ENCODE peak calls at places on chromosomes 12 and 14, in four cellular contexts. P is CD8-positive, alpha-beta T cell; E is A549; W is heart right ventricle. H is an unnamed sample.

GRCh38 chr12:131074221-131075083 is 120.7 kb downstream of the ADGRD1 start:
- DNase-seq in P (no peak), E (no peak), W (peak), H (no peak)

GRCh38 chr14:73250781-73251500 is 13.6 kb downstream of the PAPLN start:
- DNase-seq in P (no peak), E (no peak), W (no peak), H (no peak)

GRCh38 chr12:73514672-73515071 is 1023.0 kb upstream of the ATXN7L3B start:
- DNase-seq in P (no peak), E (peak), W (no peak), H (no peak)

GRCh38 chr12:124913474-124914391 is 717 bp downstream of the UBC start:
- DNase-seq in P (peak), E (no peak), W (peak), H (peak)

GRCh38 chr12:120367924-120368788 is 808 bp downstream of the MSI1 start:
- DNase-seq in P (no peak), E (no peak), W (peak), H (no peak)

GRCh38 chr12:131229426-131230339 is 276.0 kb downstream of the ADGRD1 start:
- DNase-seq in P (no peak), E (no peak), W (peak), H (no peak)

GRCh38 chr12:107929436-107929835 is 154.9 kb downstream of the ASCL4 start:
- DNase-seq in P (no peak), E (peak), W (no peak), H (peak)

GRCh38 chr12:31508436-31509150 is 82.3 kb downstream of the DENND5B start:
- DNase-seq in P (no peak), E (no peak), W (no peak), H (no peak)

GRCh38 chr14:79605863-79606262 is 605.4 kb downstream of the DIO2 start:
- DNase-seq in P (no peak), E (no peak), W (no peak), H (no peak)

GRCh38 chr12:67531519-67531918 is 117.0 kb upstream of the DYRK2 start:
- DNase-seq in P (no peak), E (no peak), W (no peak), H (no peak)

GRCh38 chr12:52247622-52248540 is 14.8 kb downstream of the KRT7 start:
- DNase-seq in P (no peak), E (no peak), W (no peak), H (no peak)

GRCh38 chr14:99590746-99591555 is 13.1 kb downstream of the CCDC85C start:
- DNase-seq in P (no peak), E (no peak), W (peak), H (peak)

GRCh38 chr14:99592394-99592793 is 11.6 kb downstream of the CCDC85C start:
- DNase-seq in P (no peak), E (no peak), W (no peak), H (no peak)

GRCh38 chr14:99587463-99588278 is 16.3 kb downstream of the CCDC85C start:
- DNase-seq in P (no peak), E (no peak), W (no peak), H (no peak)

GRCh38 chr14:99589031-99589441 is 15.0 kb downstream of the CCDC85C start:
- DNase-seq in P (no peak), E (no peak), W (no peak), H (no peak)

DNA sequence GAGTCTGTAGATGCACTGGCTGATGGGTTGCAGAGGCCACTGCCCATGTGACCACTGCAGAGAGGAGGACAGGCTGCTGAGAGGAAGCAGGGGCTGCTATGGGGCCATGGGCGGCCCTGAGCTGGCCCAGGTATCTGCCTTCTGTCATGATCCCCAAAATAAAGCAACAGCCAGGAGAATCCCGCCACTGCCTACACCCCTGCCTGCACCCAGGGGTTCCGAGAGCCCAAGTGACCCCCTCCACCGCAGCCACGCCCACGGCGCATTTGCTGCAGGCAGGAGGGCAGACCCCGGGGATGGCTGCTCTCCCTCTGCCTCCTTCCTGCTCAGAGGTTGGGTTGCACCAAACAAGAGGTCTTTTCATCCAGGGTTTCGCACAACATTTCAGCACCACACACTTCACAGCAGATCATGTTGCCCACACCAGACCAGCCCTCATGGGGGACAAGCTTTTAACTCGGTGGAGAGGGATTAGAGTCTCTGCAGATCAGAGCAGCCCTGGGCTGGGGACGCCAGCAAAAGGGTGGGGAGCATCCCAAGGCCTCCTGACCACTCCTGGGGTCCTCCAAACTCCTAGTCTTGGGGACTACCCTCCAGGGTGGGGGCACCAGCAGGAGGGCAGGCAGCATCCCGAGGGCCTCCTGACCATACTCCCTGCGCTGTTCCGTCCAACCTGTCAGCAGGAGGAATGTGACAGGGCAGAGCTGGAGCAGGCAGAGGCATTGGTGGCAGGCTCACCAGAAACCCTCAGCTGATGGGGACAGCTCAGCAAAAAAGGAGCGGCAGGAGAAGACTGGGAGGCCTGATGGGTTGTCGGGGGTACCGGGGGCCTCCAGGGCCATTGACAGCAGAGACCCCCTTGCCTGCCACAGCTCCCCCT is 14.1 kb downstream of the CCDC85C start:
- DNase-seq in P (no peak), E (no peak), W (no peak), H (no peak)
- H3K27ac ChIP-seq in P (no peak), E (peak), W (no peak), H (no peak)

GRCh38 chr14:67417633-67418032 is 5.7 kb upstream of the PLEK2 start:
- DNase-seq in P (no peak), E (no peak), W (no peak), H (no peak)

GRCh38 chr14:67413806-67414769 is 2.1 kb upstream of the PLEK2 start:
- DNase-seq in P (peak), E (peak), W (no peak), H (peak)

GRCh38 chr14:67418368-67419174 is 6.6 kb upstream of the PLEK2 start:
- DNase-seq in P (no peak), E (no peak), W (no peak), H (no peak)

GRCh38 chr14:67416810-67417209 is 4.8 kb upstream of the PLEK2 start:
- DNase-seq in P (no peak), E (no peak), W (no peak), H (no peak)

DNA sequence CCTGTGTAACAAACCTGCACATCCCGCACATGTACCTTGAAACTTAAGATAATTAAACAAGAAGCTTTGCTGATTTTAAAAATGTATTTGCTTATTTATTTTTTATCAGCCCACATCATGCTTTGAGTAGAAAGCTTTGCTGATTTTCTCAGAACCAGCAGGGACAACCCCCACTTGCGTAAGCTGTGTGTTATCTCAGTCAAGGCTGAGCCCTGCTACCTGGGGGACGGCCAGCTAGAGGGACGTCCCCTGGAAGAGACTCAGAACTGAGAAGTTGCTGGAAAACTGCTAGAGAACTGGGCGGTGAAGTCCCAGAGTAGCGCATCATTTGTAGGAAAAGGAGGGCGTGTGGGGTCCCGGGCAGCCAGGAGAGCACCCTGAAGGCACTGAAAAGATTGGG is 4.1 kb upstream of the PLEK2 start:
- DNase-seq in P (no peak), E (no peak), W (no peak), H (no peak)
- TF ChIP-seq CTCF in P (no peak), E (no peak), W (no peak), H (no peak)

GRCh38 chr14:68679746-68680467 is 113.0 kb downstream of the ZFP36L1 start:
- DNase-seq in P (no peak), E (no peak), W (no peak), H (no peak)
- H3K27ac ChIP-seq in P (no peak), E (peak), W (peak), H (no peak)

GRCh38 chr14:71933026-71933587 is 878 bp downstream of the RGS6 start:
- DNase-seq in P (no peak), E (no peak), W (no peak), H (no peak)

GRCh38 chr14:71931492-71932228 is 569 bp upstream of the RGS6 start:
- DNase-seq in P (no peak), E (no peak), W (peak), H (no peak)

DNA sequence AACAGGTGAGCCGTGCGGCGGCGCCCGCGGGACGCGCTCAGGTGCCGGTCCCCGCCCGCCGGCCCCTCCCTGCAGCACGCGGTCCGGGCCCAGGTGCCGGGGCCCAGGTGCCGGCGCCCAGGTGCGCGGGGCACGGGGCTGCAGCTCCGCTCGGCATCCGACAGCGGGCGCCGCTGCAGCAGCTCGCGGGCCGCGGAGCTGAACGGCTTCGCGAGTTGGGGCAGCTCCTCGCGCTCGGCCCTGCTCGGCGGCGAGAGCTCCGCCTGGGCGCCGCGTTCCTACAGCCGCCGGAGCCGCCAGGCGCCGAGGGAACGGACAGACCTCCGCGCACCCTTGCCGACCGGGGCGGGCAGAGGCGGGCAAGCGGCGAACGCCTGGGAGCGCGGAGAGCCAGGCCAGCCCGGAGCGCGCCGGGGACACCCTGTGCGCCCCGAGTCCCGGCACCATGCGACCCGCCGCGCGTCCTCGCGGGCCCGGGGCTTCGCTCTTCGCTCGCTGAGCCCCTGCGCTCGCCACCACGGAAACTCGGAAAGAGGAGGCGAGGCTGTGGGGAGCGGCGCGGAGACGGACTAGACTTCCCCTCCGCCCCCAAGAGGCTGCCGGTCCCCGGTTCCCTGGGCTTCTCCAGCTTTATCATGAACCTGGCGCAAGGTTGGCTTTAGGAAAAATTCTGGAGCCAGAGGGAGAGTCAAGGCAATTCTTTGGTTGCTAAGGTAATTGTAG is at the start of gene RGS6:
- DNase-seq in P (no peak), E (no peak), W (peak), H (no peak)
- TF ChIP-seq CTCF in P (no peak), E (peak), W (no peak), H (no peak)

DNA sequence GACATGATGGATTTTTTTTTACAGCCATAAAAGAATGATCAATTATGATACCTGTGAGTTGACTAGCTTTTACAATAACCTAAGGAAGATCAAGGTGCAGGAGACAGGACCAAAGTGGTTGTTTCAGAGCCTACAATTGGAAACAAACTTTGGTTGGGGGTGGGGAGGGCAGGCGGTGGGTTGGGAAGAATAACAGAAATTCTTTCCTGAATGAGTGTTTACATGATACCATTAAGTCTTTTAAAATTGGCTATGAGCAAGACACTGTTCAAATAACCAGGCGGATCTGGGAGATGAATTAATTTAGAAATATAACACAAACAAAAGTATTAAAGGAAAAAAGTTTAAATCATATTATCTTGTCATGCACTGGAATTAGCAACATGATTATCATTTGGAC is 7.2 kb downstream of the NFYB start:
- DNase-seq in P (no peak), E (no peak), W (no peak), H (no peak)
- H3K27ac ChIP-seq in P (peak), E (peak), W (no peak), H (no peak)

DNA sequence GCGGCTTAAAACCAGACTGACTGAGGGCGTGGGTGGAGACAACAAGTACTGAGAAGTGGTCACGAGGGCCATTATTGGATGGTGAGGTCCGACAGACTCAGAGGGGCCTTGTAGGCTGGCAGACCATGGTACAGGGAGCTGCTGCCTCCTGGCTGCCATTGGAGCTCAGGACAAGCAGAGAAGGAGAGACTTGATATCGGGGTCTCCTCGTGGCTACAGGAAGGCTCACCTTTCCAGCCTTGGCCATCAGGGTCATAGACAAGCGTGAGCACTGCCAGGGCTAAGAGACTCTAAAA is 54.2 kb downstream of the FBRSL1 start:
- DNase-seq in P (no peak), E (no peak), W (no peak), H (no peak)
- TF ChIP-seq CTCF in P (no peak), E (no peak), W (no peak), H (peak)

GRCh38 chr12:65534105-65534841 is 255.8 kb downstream of the MSRB3 start:
- DNase-seq in P (no peak), E (no peak), W (no peak), H (no peak)
- H3K27ac ChIP-seq in P (no peak), E (no peak), W (no peak), H (peak)

DNA sequence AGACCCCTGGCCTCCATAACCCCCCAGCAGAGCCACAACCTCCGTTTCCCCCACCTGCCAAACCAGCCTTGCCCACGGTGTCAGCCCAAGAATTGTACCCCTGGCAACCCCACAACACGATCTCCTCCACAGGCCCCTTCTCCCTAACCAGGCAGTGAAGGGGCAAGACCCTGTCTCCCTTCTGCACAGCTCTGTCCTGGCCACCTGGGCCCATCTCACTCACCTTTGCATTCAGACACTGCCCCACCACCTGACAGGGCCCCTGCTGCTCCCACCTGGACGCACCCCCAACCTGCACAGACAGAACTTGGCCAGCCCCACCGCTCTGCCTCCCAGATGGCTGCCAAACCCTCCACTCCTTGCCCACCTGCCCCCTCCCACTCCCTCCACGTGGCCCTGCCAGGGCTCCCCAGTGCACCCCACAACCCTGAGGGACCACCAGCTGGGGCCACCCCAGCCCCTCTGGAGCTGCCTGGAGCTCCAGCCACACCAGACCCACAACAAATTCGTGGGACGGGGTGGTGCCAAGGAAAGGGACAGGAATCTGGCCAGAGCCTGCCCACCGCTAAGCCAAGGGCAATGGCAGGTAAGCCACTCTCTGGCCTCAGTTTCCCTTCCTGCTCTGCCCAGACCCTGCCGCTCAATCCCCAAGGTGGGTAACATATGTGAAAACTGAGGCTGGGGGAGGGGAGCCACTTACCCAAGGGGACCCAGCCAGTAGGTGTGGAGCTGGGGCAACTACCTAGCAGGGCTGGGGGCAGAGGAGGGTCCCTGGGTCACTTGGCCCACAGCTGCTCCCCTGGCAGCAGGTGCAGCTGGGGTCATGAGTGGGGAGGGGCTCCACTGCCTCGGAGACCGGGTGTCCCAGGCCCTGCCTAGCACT is 11.7 kb downstream of the AHNAK2 start:
- DNase-seq in P (no peak), E (no peak), W (no peak), H (no peak)
- TF ChIP-seq CTCF in P (no peak), E (no peak), W (no peak), H (no peak)